ENCODE peak calls at places on chromosomes 1 and 21, in eight cellular contexts. One of them, this sample, is unnamed. For H3K4me1, the result is how much of the 10 kb centered on the place peaks cover.

GRCh38 chr1:193827516-193827915 is 641.1 kb upstream of the B3GALT2 start:
- DNase-seq in OCI-LY7: no peak
- DNase-seq in cardiac muscle cell: no peak
- DNase-seq in ovary: no peak
- DNase-seq in aorta: no peak
- DNase-seq in gastrocnemius medialis: no peak
- DNase-seq in heart right ventricle: no peak
- DNase-seq in adrenal gland: no peak
- DNase-seq in this sample: no peak

GRCh38 chr1:52899445-52899894 is 22.1 kb downstream of the ECHDC2 start:
- DNase-seq in aorta: no peak
- DNase-seq in adrenal gland: peak
- DNase-seq in ovary: no peak
- DNase-seq in cardiac muscle cell: no peak
- DNase-seq in gastrocnemius medialis: no peak
- DNase-seq in OCI-LY7: no peak
- DNase-seq in heart right ventricle: no peak
- DNase-seq in this sample: no peak

GRCh38 chr1:78511334-78511733 is 20.6 kb downstream of the PTGFR start:
- DNase-seq in heart right ventricle: no peak
- DNase-seq in OCI-LY7: no peak
- DNase-seq in gastrocnemius medialis: no peak
- DNase-seq in ovary: no peak
- DNase-seq in cardiac muscle cell: no peak
- DNase-seq in aorta: no peak
- DNase-seq in adrenal gland: no peak
- DNase-seq in this sample: no peak

GRCh38 chr1:109399326-109399957 is 1.7 kb upstream of the SORT1 start:
- DNase-seq in aorta: no peak
- DNase-seq in heart right ventricle: no peak
- DNase-seq in adrenal gland: no peak
- DNase-seq in cardiac muscle cell: peak
- DNase-seq in OCI-LY7: peak
- DNase-seq in ovary: no peak
- DNase-seq in gastrocnemius medialis: no peak
- DNase-seq in this sample: no peak

GRCh38 chr1:248821101-248821500 is 4.6 kb downstream of the SH3BP5L start:
- DNase-seq in cardiac muscle cell: no peak
- DNase-seq in OCI-LY7: no peak
- DNase-seq in ovary: no peak
- DNase-seq in heart right ventricle: no peak
- DNase-seq in aorta: peak
- DNase-seq in adrenal gland: peak
- DNase-seq in gastrocnemius medialis: no peak
- DNase-seq in this sample: no peak

GRCh38 chr1:24803987-24804530 is 58.8 kb downstream of the CLIC4 start:
- DNase-seq in gastrocnemius medialis: no peak
- DNase-seq in heart right ventricle: no peak
- DNase-seq in aorta: no peak
- DNase-seq in ovary: no peak
- DNase-seq in adrenal gland: no peak
- DNase-seq in OCI-LY7: no peak
- DNase-seq in cardiac muscle cell: peak
- DNase-seq in this sample: no peak

GRCh38 chr1:28510350-28511223 is 4.7 kb downstream of the RCC1 start:
- DNase-seq in adrenal gland: no peak
- DNase-seq in gastrocnemius medialis: no peak
- DNase-seq in ovary: no peak
- DNase-seq in OCI-LY7: peak
- DNase-seq in aorta: peak
- DNase-seq in cardiac muscle cell: no peak
- DNase-seq in heart right ventricle: no peak
- DNase-seq in this sample: no peak

GRCh38 chr1:155127672-155128468 is at the start of gene EFNA1:
- DNase-seq in aorta: peak
- DNase-seq in gastrocnemius medialis: peak
- DNase-seq in ovary: peak
- DNase-seq in cardiac muscle cell: peak
- DNase-seq in OCI-LY7: no peak
- DNase-seq in adrenal gland: peak
- DNase-seq in heart right ventricle: peak
- DNase-seq in this sample: peak

GRCh38 chr1:199691540-199691939 is 336.0 kb upstream of the NR5A2 start:
- DNase-seq in ovary: no peak
- DNase-seq in cardiac muscle cell: no peak
- DNase-seq in adrenal gland: no peak
- DNase-seq in aorta: no peak
- DNase-seq in OCI-LY7: no peak
- DNase-seq in heart right ventricle: no peak
- DNase-seq in gastrocnemius medialis: no peak
- DNase-seq in this sample: no peak

GRCh38 chr21:37449302-37449937 is 82.8 kb downstream of the DYRK1A start:
- DNase-seq in adrenal gland: no peak
- DNase-seq in heart right ventricle: no peak
- DNase-seq in OCI-LY7: no peak
- DNase-seq in gastrocnemius medialis: no peak
- DNase-seq in cardiac muscle cell: no peak
- DNase-seq in ovary: no peak
- DNase-seq in aorta: no peak
- DNase-seq in this sample: no peak
- H3K4me1 ChIP-seq in adrenal gland: half or more
- H3K4me1 ChIP-seq in heart right ventricle: under half
- H3K4me1 ChIP-seq in OCI-LY7: under half
- H3K4me1 ChIP-seq in gastrocnemius medialis: half or more
- H3K4me1 ChIP-seq in cardiac muscle cell: half or more
- H3K4me1 ChIP-seq in ovary: under half
- H3K4me1 ChIP-seq in aorta: under half
- H3K4me1 ChIP-seq in this sample: under half

DNA sequence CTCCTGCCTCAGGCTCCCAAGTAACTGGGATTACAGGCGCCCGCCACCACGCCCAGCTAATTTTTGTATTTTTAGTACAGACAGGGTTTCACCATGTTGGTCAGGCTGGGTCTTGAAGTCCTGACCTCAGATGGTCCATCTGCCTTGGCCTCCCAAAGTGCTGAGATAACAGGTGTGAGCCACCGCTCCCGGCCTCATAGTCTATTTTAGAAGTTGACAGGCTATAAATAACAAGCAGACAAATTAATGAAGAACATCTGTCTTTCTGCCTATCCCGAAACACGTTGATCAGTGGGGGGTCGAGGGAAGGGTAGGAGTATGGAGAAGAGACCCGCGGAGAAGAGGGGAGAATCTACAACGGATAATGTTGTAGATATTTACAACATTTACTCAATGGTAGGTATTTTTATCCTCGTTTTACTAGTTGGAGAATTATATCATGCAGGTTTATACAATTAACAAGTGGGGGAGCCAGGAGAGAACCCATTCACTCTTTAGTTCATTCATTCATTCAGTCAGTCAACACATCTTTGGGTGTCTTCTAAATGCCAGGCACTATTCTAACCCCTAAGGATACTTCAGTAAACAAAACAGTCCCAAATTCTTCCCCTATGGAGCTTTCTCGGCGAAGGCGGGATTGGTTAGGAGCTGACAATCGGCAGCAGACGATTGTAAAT is 501 bp upstream of the IFNAR2 start:
- DNase-seq in aorta: no peak
- DNase-seq in heart right ventricle: no peak
- DNase-seq in OCI-LY7: no peak
- DNase-seq in gastrocnemius medialis: no peak
- DNase-seq in cardiac muscle cell: no peak
- DNase-seq in ovary: no peak
- DNase-seq in adrenal gland: no peak
- DNase-seq in this sample: no peak
- H3K27ac ChIP-seq in aorta: no peak
- H3K27ac ChIP-seq in heart right ventricle: peak
- H3K27ac ChIP-seq in OCI-LY7: peak
- H3K27ac ChIP-seq in gastrocnemius medialis: peak
- H3K27ac ChIP-seq in cardiac muscle cell: no peak
- H3K27ac ChIP-seq in ovary: peak
- H3K27ac ChIP-seq in adrenal gland: peak
- H3K27ac ChIP-seq in this sample: no peak

DNA sequence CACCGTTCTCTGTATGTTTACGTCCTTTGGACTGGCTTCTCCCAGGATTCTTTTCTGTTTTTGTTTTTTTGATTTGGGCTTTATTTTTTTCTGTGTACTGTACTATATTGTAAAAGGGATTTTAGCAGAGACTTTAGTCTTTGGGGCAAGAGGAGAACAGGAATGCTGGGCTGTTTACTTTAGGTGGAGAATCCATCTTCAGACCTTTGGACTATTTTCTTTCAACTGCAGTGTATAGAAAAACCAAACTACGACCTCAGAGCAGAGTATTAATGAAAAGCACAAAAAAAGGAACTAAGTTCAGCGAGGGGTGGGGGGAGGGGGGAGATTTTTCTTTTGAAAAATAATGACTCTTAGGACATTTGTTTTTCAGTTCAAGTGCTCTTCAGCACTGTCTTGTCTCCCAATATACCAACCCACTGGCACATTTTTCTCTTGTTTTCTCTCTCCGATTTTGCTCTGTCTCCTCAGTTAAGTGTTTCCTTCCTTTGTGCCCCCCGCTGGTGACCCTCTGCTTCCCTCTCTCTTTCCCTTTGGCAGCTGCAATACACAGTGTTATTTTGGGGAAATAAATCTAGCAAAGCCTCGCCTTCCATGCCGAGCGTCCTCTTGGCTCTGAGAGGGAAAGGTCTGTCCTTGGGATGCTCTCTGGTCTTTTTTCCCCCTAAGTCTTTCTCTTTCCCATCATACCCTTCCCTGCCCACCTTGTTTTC is 44.9 kb downstream of the ACP6 start:
- DNase-seq in cardiac muscle cell: no peak
- DNase-seq in ovary: no peak
- DNase-seq in gastrocnemius medialis: no peak
- DNase-seq in adrenal gland: no peak
- DNase-seq in heart right ventricle: no peak
- DNase-seq in OCI-LY7: no peak
- DNase-seq in aorta: no peak
- DNase-seq in this sample: no peak
- H3K4me1 ChIP-seq in cardiac muscle cell: under half
- H3K4me1 ChIP-seq in ovary: under half
- H3K4me1 ChIP-seq in gastrocnemius medialis: under half
- H3K4me1 ChIP-seq in adrenal gland: under half
- H3K4me1 ChIP-seq in heart right ventricle: under half
- H3K4me1 ChIP-seq in OCI-LY7: under half
- H3K4me1 ChIP-seq in aorta: under half
- H3K4me1 ChIP-seq in this sample: under half

DNA sequence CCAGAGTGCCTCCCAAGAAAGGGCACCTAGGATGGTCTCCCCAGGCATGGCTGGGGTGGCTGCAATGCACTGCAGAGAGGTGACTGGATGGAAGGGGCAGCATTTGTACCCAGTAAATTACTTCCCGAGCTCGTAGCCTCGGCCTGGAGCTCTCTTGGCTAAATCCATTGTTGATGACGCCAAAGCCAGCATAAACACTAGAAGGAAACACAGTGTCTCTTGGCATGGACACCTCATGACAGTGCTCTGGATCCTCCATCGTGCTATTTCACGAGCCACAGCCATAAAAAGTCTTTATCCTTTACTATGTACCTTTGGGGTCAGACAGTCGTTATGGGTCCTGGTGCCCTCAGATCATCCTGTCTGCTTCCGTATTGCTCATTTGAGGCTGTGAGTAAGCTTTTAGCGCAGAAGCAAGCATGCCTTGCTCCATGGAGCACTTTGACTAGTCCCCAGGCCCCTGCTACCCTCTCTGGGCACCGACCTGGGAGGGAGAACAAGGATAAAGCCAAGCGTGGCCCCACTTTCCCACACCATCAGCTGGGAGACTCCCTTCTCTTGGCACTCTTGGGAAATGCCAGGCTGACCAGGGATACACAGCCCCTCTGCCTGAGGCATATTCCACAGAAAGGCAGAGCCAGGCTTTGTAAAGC is 10.3 kb upstream of the PRELP start:
- DNase-seq in ovary: no peak
- DNase-seq in cardiac muscle cell: no peak
- DNase-seq in OCI-LY7: no peak
- DNase-seq in aorta: no peak
- DNase-seq in heart right ventricle: no peak
- DNase-seq in gastrocnemius medialis: peak
- DNase-seq in adrenal gland: no peak
- DNase-seq in this sample: no peak
- H3K27ac ChIP-seq in ovary: peak
- H3K27ac ChIP-seq in cardiac muscle cell: no peak
- H3K27ac ChIP-seq in OCI-LY7: no peak
- H3K27ac ChIP-seq in aorta: peak
- H3K27ac ChIP-seq in heart right ventricle: peak
- H3K27ac ChIP-seq in gastrocnemius medialis: peak
- H3K27ac ChIP-seq in adrenal gland: peak
- H3K27ac ChIP-seq in this sample: no peak

GRCh38 chr1:221965252-221965651 is 223.4 kb upstream of the DUSP10 start:
- DNase-seq in gastrocnemius medialis: no peak
- DNase-seq in OCI-LY7: no peak
- DNase-seq in ovary: no peak
- DNase-seq in cardiac muscle cell: no peak
- DNase-seq in adrenal gland: no peak
- DNase-seq in heart right ventricle: no peak
- DNase-seq in aorta: no peak
- DNase-seq in this sample: no peak

GRCh38 chr1:221963742-221964141 is 221.9 kb upstream of the DUSP10 start:
- DNase-seq in ovary: no peak
- DNase-seq in heart right ventricle: no peak
- DNase-seq in adrenal gland: no peak
- DNase-seq in cardiac muscle cell: no peak
- DNase-seq in aorta: no peak
- DNase-seq in OCI-LY7: no peak
- DNase-seq in gastrocnemius medialis: no peak
- DNase-seq in this sample: no peak

GRCh38 chr1:221962385-221962784 is 220.5 kb upstream of the DUSP10 start:
- DNase-seq in aorta: no peak
- DNase-seq in cardiac muscle cell: no peak
- DNase-seq in ovary: no peak
- DNase-seq in heart right ventricle: no peak
- DNase-seq in OCI-LY7: no peak
- DNase-seq in gastrocnemius medialis: no peak
- DNase-seq in adrenal gland: no peak
- DNase-seq in this sample: no peak

GRCh38 chr1:221961532-221962292 is 219.8 kb upstream of the DUSP10 start:
- DNase-seq in aorta: no peak
- DNase-seq in gastrocnemius medialis: no peak
- DNase-seq in ovary: no peak
- DNase-seq in cardiac muscle cell: no peak
- DNase-seq in OCI-LY7: no peak
- DNase-seq in adrenal gland: peak
- DNase-seq in heart right ventricle: no peak
- DNase-seq in this sample: peak
- H3K4me1 ChIP-seq in aorta: under half
- H3K4me1 ChIP-seq in gastrocnemius medialis: under half
- H3K4me1 ChIP-seq in ovary: under half
- H3K4me1 ChIP-seq in cardiac muscle cell: under half
- H3K4me1 ChIP-seq in OCI-LY7: under half
- H3K4me1 ChIP-seq in adrenal gland: under half
- H3K4me1 ChIP-seq in heart right ventricle: under half
- H3K4me1 ChIP-seq in this sample: under half

DNA sequence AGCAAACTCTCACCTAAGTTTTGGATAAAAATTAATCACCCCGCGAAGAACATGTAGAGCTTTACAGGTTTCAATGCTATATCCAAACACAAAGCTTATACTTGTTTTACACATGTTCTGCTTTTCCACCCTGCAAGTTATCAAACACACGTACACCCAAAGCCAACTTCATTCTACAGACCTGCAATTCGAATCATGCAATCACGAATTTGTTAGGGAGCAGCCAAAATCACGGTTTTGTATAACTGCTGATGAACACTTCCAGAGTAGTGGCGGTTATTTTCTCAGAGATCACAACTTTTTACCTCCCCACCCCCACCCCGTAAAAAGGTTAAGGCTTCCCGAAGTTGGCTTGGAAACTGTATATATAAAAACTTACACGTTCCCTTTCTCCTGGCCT is 1.4 kb downstream of the HMGN1 start:
- DNase-seq in OCI-LY7: no peak
- DNase-seq in aorta: no peak
- DNase-seq in gastrocnemius medialis: no peak
- DNase-seq in ovary: no peak
- DNase-seq in heart right ventricle: no peak
- DNase-seq in adrenal gland: no peak
- DNase-seq in cardiac muscle cell: no peak
- DNase-seq in this sample: no peak
- H3K27ac ChIP-seq in OCI-LY7: peak
- H3K27ac ChIP-seq in aorta: no peak
- H3K27ac ChIP-seq in gastrocnemius medialis: peak
- H3K27ac ChIP-seq in ovary: no peak
- H3K27ac ChIP-seq in heart right ventricle: peak
- H3K27ac ChIP-seq in adrenal gland: peak
- H3K27ac ChIP-seq in cardiac muscle cell: peak
- H3K27ac ChIP-seq in this sample: peak